ENCODE peak calls at places on chromosomes 1 and 21, in six cellular contexts. F is GM23338, V is HCT116, X is HL-60, Q is HepG2, T is Panc1. H is an unnamed sample.

GRCh38 chr1:156708245-156708661 is 2.9 kb upstream of the CRABP2 start:
- DNase-seq in X (no peak), T (no peak), Q (no peak), V (no peak), F (peak; percentile 92), H (no peak)

GRCh38 chr1:92085727-92086126 is 5.6 kb downstream of the BTBD8 start:
- DNase-seq in X (no peak), V (peak; percentile 10), T (no peak), F (peak; percentile 30), Q (no peak), H (no peak)

GRCh38 chr1:14442669-14443068 is 155.8 kb upstream of the KAZN start:
- DNase-seq in X (no peak), V (no peak), T (no peak), F (peak; percentile 56), Q (no peak), H (no peak)

GRCh38 chr21:16020878-16021277 is 291.1 kb downstream of the USP25 start:
- DNase-seq in Q (no peak), X (no peak), F (no peak), T (no peak), V (no peak), H (no peak)

GRCh38 chr21:46457801-46458314 is 833 bp upstream of the DIP2A start:
- DNase-seq in V (peak; percentile 4), T (no peak), Q (peak; percentile 21), X (peak; percentile 61), F (peak; percentile 55), H (peak; percentile 16)

GRCh38 chr1:164575356-164575755 is 16.4 kb downstream of the PBX1 start:
- DNase-seq in Q (no peak), X (no peak), T (no peak), F (peak; percentile 73), V (no peak), H (no peak)

GRCh38 chr21:31162827-31163226 is 124.6 kb upstream of the KRTAP19-8 start:
- DNase-seq in V (no peak), Q (no peak), X (no peak), T (no peak), F (no peak), H (no peak)

GRCh38 chr1:36955016-36955415 is 79.3 kb downstream of the GRIK3 start:
- DNase-seq in X (no peak), Q (no peak), V (no peak), F (no peak), T (no peak), H (no peak)

GRCh38 chr1:167165948-167166702 is 54.6 kb upstream of the POU2F1 start:
- DNase-seq in F (peak; percentile 95), X (no peak), T (no peak), Q (no peak), V (no peak), H (no peak)

GRCh38 chr1:175877939-175878730 is 134.7 kb upstream of the TNR start:
- DNase-seq in T (no peak), Q (no peak), F (no peak), X (no peak), V (no peak), H (no peak)

GRCh38 chr1:151681921-151682320 is 34.7 kb downstream of the CELF3 start:
- DNase-seq in T (no peak), F (no peak), X (no peak), Q (no peak), V (no peak), H (no peak)
- TF ChIP-seq REST in T (no peak), F (no peak), X (no peak), Q (no peak), V (no peak), H (no peak)

GRCh38 chr1:232209357-232209756 is 420.6 kb downstream of the SIPA1L2 start:
- DNase-seq in V (no peak), T (no peak), F (no peak), X (no peak), Q (no peak), H (no peak)

GRCh38 chr1:232213928-232214327 is 416.0 kb downstream of the SIPA1L2 start:
- DNase-seq in Q (no peak), T (no peak), F (no peak), X (no peak), V (no peak), H (no peak)

GRCh38 chr1:232207089-232207723 is 422.7 kb downstream of the SIPA1L2 start:
- DNase-seq in X (no peak), Q (no peak), T (no peak), V (no peak), F (no peak), H (no peak)

GRCh38 chr1:232212248-232212647 is 417.7 kb downstream of the SIPA1L2 start:
- DNase-seq in V (no peak), F (no peak), Q (no peak), X (no peak), T (no peak), H (no peak)

GRCh38 chr1:232211149-232211548 is 418.8 kb downstream of the SIPA1L2 start:
- DNase-seq in T (no peak), X (no peak), F (peak; percentile 78), V (peak; percentile 23), Q (peak; percentile 2), H (peak; percentile 26)
- TF ChIP-seq REST in T (no peak), X (no peak), F (no peak), V (no peak), Q (no peak), H (no peak)

GRCh38 chr1:19448491-19449439 is 36.6 kb downstream of the CAPZB start:
- DNase-seq in T (no peak), Q (no peak), X (peak; percentile 51), V (no peak), F (no peak), H (peak; percentile 41)
- TF ChIP-seq REST in T (no peak), Q (no peak), X (no peak), V (no peak), F (no peak), H (no peak)

GRCh38 chr1:54490361-54491248 is 57.4 kb upstream of the ACOT11 start:
- DNase-seq in T (no peak), Q (no peak), F (peak; percentile 92), V (no peak), X (no peak), H (no peak)
- TF ChIP-seq REST in T (no peak), Q (no peak), F (no peak), V (no peak), X (no peak), H (no peak)

GRCh38 chr1:82177190-82177589 is 376.5 kb downstream of the ADGRL2 start:
- DNase-seq in Q (no peak), V (no peak), X (no peak), F (no peak), T (no peak), H (no peak)

GRCh38 chr1:82185084-82185483 is 384.4 kb downstream of the ADGRL2 start:
- DNase-seq in T (no peak), F (no peak), V (no peak), X (no peak), Q (no peak), H (no peak)

DNA sequence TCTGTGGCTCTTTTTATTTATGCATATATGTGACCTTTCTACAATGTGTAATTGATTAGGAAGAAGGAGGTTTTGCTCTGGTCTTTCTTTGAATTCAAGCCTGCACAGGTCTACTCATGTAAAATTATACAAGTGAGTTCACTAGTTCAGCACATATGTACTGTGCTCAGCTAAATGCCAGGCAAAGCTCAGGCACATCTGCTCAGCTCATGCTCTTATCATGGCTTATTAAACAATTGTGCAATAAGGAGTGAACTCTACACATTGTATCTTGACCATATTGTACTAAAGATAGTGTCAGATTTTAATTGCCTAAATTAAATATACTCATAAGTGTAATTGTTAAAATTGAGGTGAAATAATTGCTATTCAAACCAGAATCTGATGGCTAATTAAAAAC is 378.4 kb downstream of the ADGRL2 start:
- DNase-seq in V (no peak), Q (no peak), X (no peak), T (no peak), F (no peak), H (no peak)
- TF ChIP-seq REST in V (no peak), Q (no peak), X (no peak), T (no peak), F (no peak), H (no peak)

DNA sequence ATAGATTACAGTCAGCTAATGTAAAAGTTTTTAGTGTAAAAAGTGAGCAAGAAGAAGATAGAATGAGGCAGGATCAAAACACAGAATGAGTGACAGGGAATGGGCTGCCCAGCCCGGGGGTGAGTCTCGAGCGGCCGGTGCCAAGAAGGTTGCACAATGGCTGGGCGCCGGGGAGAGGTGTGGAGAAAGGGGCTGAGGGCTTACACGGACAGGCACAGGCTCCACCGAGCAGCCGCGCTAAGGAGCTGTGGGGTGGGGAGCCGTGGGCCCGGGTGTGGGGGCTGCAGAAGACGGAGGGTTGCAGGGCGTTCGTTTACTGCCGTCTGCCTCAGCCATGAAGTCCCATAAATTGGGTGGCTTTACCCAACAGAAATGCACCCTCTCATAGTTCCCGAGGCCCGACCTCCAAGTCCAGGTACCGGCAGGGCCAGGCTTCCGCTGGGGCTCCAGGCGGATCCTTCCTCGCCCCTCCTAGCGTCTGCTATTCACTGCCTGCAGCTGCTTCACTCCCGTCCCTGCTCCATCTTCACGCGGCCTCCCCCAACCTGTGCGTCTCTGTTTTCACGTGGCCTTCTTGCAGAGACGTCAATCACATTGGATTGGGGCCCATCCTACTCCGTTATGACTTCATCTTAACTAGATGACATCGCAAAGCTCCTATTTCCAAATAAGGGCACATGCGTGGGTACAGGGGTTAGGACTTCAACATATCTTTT is 277.2 kb downstream of the CAMTA1 start:
- DNase-seq in T (no peak), Q (no peak), V (no peak), X (no peak), F (peak; percentile 10), H (no peak)
- TF ChIP-seq REST in T (no peak), Q (no peak), V (no peak), X (no peak), F (no peak), H (no peak)

DNA sequence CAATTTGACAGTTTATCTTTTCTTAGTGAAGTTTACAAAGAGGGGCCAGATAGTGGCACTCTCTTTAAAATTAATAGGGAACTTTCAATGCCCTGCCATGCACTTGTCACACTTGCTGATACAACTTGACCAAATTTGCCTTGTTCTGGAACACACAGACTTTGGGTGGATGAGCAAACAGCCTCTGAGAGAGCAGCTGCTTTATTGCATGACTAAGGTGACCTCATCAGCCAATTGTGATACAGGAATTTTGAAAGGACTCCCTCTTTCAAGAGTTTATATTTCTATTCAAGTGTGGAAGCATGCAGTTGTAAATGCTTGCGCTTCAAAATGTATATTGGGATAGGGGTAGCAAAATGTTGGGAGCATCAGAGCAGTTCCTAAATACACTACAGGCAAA is 2.1 kb upstream of the RGS1 start:
- DNase-seq in Q (no peak), F (peak; percentile 16), V (no peak), X (no peak), T (no peak), H (no peak)
- TF ChIP-seq REST in Q (no peak), F (no peak), V (no peak), X (no peak), T (no peak), H (no peak)

H was measured in A549.